ENCODE peak calls at places on chromosome 9, in five cellular contexts. Z, R, G, X and D are unnamed samples.

GRCh38 chr9:98980291-98980690 is 36.6 kb downstream of the COL15A1 start:
- DNase-seq in R (no peak), Z (no peak), X (no peak), G (no peak), D (no peak)

GRCh38 chr9:6566409-6567139 is 79.0 kb downstream of the GLDC start:
- DNase-seq in R (no peak), G (no peak), Z (peak), X (peak), D (no peak)

GRCh38 chr9:69433426-69433825 is 108.4 kb downstream of the ENTREP1 start:
- DNase-seq in R (no peak), Z (no peak), G (no peak), X (no peak), D (no peak)

GRCh38 chr9:136327313-136327971 is at the start of gene GPSM1:
- DNase-seq in X (peak), R (no peak), Z (no peak), G (no peak), D (peak)

GRCh38 chr9:2816476-2817141 is 27.3 kb downstream of the PUM3 start:
- DNase-seq in R (no peak), X (no peak), Z (no peak), G (no peak), D (no peak)

GRCh38 chr9:79858509-79858908 is 286.7 kb downstream of the TLE4 start:
- DNase-seq in Z (peak), X (no peak), G (no peak), R (peak), D (no peak)

GRCh38 chr9:125332527-125332926 is 70.9 kb downstream of the GAPVD1 start:
- DNase-seq in X (no peak), G (peak), R (peak), Z (no peak), D (no peak)

GRCh38 chr9:137009938-137010732 is 13.8 kb upstream of the CLIC3 start:
- DNase-seq in G (no peak), R (no peak), Z (no peak), X (no peak), D (no peak)

GRCh38 chr9:112860466-112860865 is 30.2 kb downstream of the SLC46A2 start:
- DNase-seq in G (no peak), X (no peak), R (no peak), Z (no peak), D (no peak)

GRCh38 chr9:93194584-93194983 is 10.6 kb downstream of the WNK2 start:
- DNase-seq in R (no peak), X (no peak), Z (no peak), G (no peak), D (no peak)

GRCh38 chr9:126809068-126809467 is 4.2 kb downstream of the ZBTB43 start:
- DNase-seq in X (no peak), R (no peak), Z (no peak), G (no peak), D (no peak)

GRCh38 chr9:21454149-21454548 is 13.9 kb downstream of the IFNA1 start:
- DNase-seq in Z (no peak), R (no peak), X (no peak), G (no peak), D (no peak)

GRCh38 chr9:77712533-77713130 is 64.5 kb upstream of the GNA14 start:
- DNase-seq in X (peak), Z (peak), G (no peak), R (no peak), D (no peak)

GRCh38 chr9:19922476-19923118 is 133.8 kb upstream of the SLC24A2 start:
- DNase-seq in G (no peak), R (no peak), X (no peak), Z (peak), D (peak)

GRCh38 chr9:120985759-120986353 is 59.3 kb upstream of the TRAF1 start:
- DNase-seq in X (peak), R (peak), Z (peak), G (no peak), D (peak)

GRCh38 chr9:71743217-71743705 is 25.1 kb downstream of the CEMIP2 start:
- DNase-seq in Z (no peak), X (peak), R (no peak), G (no peak), D (no peak)

GRCh38 chr9:38671372-38671731 is 48.6 kb downstream of the FAM240B start:
- DNase-seq in Z (no peak), R (no peak), X (no peak), G (no peak), D (no peak)

GRCh38 chr9:101098392-101098791 is 69.9 kb downstream of the PLPPR1 start:
- DNase-seq in Z (no peak), R (no peak), G (no peak), X (no peak), D (no peak)

GRCh38 chr9:85212887-85213286 is 528.9 kb downstream of the AGTPBP1 start:
- DNase-seq in G (no peak), R (no peak), Z (no peak), X (no peak), D (no peak)

GRCh38 chr9:72476617-72477375 is 44.6 kb upstream of the TMC1 start:
- DNase-seq in X (peak), R (no peak), Z (peak), G (no peak), D (no peak)

GRCh38 chr9:132683873-132684272 is 13.6 kb downstream of the GTF3C4 start:
- DNase-seq in Z (no peak), X (no peak), R (no peak), G (no peak), D (no peak)

GRCh38 chr9:3342159-3342777 is 183.5 kb downstream of the RFX3 start:
- DNase-seq in Z (no peak), G (no peak), R (no peak), X (no peak), D (no peak)

GRCh38 chr9:99018653-99019052 is 74.9 kb downstream of the COL15A1 start:
- DNase-seq in R (no peak), Z (no peak), X (no peak), G (no peak), D (no peak)

GRCh38 chr9:676780-677458 is 164.6 kb upstream of the DMRT1 start:
- DNase-seq in R (no peak), Z (no peak), X (no peak), G (no peak), D (no peak)

GRCh38 chr9:68472119-68472518 is 68.6 kb downstream of the TMEM252 start:
- DNase-seq in Z (no peak), G (no peak), X (no peak), R (no peak), D (no peak)

DNA sequence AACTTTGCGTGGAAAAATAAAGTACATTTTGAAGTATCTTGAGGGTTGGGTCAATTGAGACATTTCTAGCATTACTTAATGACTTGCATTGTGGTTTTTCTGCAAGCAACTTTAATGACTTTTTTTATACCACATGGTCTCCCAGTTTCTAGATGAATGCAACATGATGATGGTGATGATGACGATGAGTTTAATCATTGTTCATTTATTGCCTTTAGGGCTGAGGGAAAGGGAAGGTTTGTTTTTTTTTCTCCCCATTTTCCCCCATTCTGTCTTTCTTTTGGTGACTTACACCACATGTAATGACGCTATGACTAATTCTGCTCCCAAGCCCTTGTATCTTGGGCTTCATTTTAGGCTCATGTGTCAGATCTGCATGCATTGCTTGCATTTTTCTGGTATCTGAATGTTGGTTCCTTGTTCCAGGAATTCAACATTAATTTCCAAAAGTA is 57.7 kb upstream of the NXNL2 start:
- DNase-seq in X (no peak), Z (no peak), R (no peak), G (peak), D (no peak)
- H3K4me3 ChIP-seq in X (no peak), Z (no peak), R (no peak), G (no peak), D (no peak)

DNA sequence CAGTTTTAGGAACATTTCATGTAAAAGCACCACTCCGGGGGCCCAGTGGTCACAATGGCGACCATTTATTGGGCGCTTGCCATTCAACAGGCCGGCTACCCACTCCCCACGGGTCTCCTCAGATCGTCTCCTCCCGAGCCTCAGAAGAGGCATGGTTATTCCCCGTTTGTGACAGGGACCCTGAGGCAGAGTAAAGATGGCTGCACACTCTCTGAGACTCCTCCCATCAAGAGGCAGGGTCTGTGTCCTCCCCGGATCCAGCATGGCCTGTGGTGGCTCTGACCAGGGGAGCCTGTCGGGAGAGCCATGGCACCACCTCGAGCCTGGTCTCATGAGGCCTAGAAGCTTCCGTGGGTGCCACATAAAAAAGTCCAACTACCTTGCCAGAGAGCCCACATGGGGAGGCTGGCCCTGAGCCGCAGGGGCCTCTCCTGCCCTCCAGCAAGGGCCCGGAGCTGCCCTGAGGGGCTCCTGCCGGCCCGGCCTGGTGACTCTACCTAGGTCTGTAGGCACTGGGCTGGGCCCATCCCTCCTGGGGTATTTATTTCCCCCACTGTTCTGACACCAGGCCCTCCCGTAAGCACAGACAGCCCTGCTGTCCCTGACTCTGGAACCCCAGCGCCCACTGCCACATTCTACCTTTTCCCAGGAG is 90.8 kb downstream of the VAV2 start:
- DNase-seq in X (no peak), R (no peak), G (no peak), Z (no peak), D (no peak)
- H3K4me2 ChIP-seq in X (no peak), R (no peak), G (peak), Z (no peak), D (no peak)

GRCh38 chr9:115877852-115878450 is 275.6 kb upstream of the PAPPA start:
- DNase-seq in R (no peak), X (no peak), Z (no peak), G (no peak), D (no peak)

GRCh38 chr9:115880221-115880620 is 273.4 kb upstream of the PAPPA start:
- DNase-seq in X (no peak), R (no peak), G (no peak), Z (no peak), D (no peak)

GRCh38 chr9:115882911-115883310 is 270.7 kb upstream of the PAPPA start:
- DNase-seq in R (no peak), G (no peak), Z (peak), X (no peak), D (no peak)

GRCh38 chr9:115883467-115884329 is 269.9 kb upstream of the PAPPA start:
- DNase-seq in R (peak), Z (peak), X (peak), G (no peak), D (peak)

GRCh38 chr9:115879451-115879850 is 274.1 kb upstream of the PAPPA start:
- DNase-seq in Z (no peak), X (no peak), R (no peak), G (no peak), D (no peak)
- TF ChIP-seq CTCF in Z (no peak), X (no peak), R (no peak), G (no peak), D (no peak)

DNA sequence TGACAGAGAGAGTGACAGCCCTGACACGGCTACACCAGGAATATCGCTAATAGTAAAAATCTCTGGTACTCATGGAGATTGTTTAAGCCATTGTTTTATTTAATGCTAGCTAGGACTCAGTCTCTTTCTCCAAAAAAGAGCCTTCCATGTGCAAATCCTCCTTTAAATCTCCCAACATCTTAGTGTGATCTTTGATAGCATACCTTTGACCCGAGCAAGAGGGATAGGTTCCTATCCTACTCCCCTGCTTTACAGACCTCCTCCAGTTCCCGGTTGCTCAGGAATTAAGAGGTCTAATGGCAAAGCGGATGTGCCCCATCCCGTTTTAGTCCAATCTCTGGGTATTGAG is 663 bp upstream of the FRMD3 start:
- DNase-seq in G (no peak), X (no peak), R (no peak), Z (no peak), D (peak)
- H3K4me3 ChIP-seq in G (no peak), X (peak), R (peak), Z (peak), D (peak)

GRCh38 chr9:90460220-90460619 is 182.4 kb downstream of the DIRAS2 start:
- DNase-seq in Z (no peak), X (no peak), R (no peak), G (no peak), D (peak)
- H3K4me2 ChIP-seq in Z (no peak), X (no peak), R (peak), G (no peak), D (peak)

GRCh38 chr9:8486095-8486494 is 686.5 kb upstream of the DMAC1 start:
- DNase-seq in G (no peak), Z (peak), R (no peak), X (no peak), D (peak)
- TF ChIP-seq CTCF in G (peak), Z (no peak), R (no peak), X (no peak), D (peak)

DNA sequence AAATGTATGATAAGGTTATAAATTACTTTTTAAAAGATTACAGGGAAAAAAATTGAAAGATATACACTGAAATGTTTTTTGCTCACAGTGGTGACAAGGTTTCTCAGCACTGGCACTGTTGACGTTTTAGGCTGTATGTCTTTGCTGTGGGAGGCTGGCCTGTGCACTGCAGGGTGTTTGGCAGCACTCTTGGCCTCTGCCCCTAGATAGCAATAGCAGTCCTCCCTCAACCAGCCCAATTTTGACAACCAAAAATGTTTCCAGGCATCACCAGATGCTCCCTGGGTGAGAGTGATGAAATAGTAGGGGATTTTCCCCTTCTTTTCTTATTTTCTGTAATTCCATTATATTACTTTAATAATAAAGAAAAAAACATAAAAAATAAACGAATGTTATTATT is 3.3 kb downstream of the CD274 start:
- DNase-seq in G (no peak), Z (no peak), X (no peak), R (no peak), D (no peak)
- H3K4me3 ChIP-seq in G (no peak), Z (no peak), X (no peak), R (no peak), D (no peak)

DNA sequence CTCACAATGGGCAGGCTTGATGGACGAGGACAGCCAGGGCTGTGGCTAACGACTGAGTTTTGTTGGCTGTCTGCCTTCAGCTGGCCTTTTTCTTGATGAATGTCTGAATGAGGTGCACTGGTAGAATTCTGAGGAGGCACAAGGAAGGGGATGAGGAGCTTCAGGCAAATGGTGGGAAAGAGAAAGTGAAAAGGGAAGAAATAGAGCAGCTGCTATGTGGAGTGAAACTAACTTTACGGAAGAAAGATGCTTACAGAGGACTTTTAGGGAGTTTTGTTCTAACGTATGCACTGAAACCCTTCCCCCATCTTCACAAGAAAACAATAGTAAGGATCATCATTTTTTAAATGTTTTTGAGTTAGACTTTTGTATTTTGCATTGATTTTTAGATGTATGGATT is 45.3 kb downstream of the OR2K2 start:
- DNase-seq in G (no peak), R (no peak), X (no peak), Z (no peak), D (no peak)
- H3K4me2 ChIP-seq in G (no peak), R (no peak), X (no peak), Z (no peak), D (no peak)

GRCh38 chr9:95025213-95026170 is 292.0 kb downstream of the FANCC start:
- DNase-seq in R (no peak), G (no peak), Z (peak), X (peak), D (peak)
- TF ChIP-seq CTCF in R (no peak), G (no peak), Z (no peak), X (no peak), D (no peak)

GRCh38 chr9:97856857-97857602 is 4.0 kb downstream of the FOXE1 start:
- DNase-seq in G (no peak), X (no peak), R (no peak), Z (no peak), D (peak)
- H3K4me3 ChIP-seq in G (no peak), X (no peak), R (no peak), Z (no peak), D (peak)